ENCODE peak calls at places on chromosomes 11 and 22, in six cellular contexts. C is pancreas, F is stomach, M is neural progenitor cell, B is uterus, Y is cardiac muscle cell. K is an unnamed sample.

GRCh38 chr22:39973656-39974055 is 13.5 kb downstream of the TMA7B start:
- DNase-seq in C (no peak), F (no peak), M (no peak), B (no peak), Y (no peak), K (no peak)

GRCh38 chr11:87878373-87878779 is 296.9 kb downstream of the RAB38 start:
- DNase-seq in C (no peak), F (no peak), M (peak; percentile 50), B (peak; percentile 20), Y (peak; percentile 36), K (no peak)

GRCh38 chr22:49565516-49565855 is 262.2 kb downstream of the BRD1 start:
- DNase-seq in C (no peak), F (no peak), M (no peak), B (no peak), Y (no peak), K (no peak)

GRCh38 chr11:113505541-113506375 is 30.6 kb upstream of the DRD2 start:
- DNase-seq in C (no peak), F (no peak), M (peak; percentile 33), B (no peak), Y (no peak), K (no peak)

GRCh38 chr11:45318516-45318915 is 32.4 kb upstream of the SYT13 start:
- DNase-seq in C (no peak), F (no peak), M (no peak), B (no peak), Y (no peak), K (no peak)

GRCh38 chr11:119567667-119568582 is 145.0 kb upstream of the THY1 start:
- DNase-seq in C (no peak), F (no peak), M (no peak), B (peak; percentile 38), Y (peak; percentile 57), K (no peak)

GRCh38 chr11:14643697-14644395 is at the start of gene PDE3B:
- DNase-seq in C (peak; percentile 93), F (peak; percentile 84), M (peak; percentile 92), B (peak; percentile 27), Y (peak; percentile 91), K (peak; percentile 90)

GRCh38 chr11:32103941-32104340 is 13.1 kb downstream of the RCN1 start:
- DNase-seq in C (no peak), F (no peak), M (no peak), B (no peak), Y (no peak), K (no peak)

GRCh38 chr11:83006877-83007330 is 64.8 kb downstream of the RAB30 start:
- DNase-seq in C (no peak), F (no peak), M (no peak), B (no peak), Y (no peak), K (no peak)

GRCh38 chr11:370087-370941 is 1.0 kb downstream of the B4GALNT4 start:
- DNase-seq in C (peak; percentile 67), F (no peak), M (peak; percentile 82), B (no peak), Y (peak; percentile 39), K (no peak)

GRCh38 chr11:74037309-74037708 is 28.4 kb upstream of the UCP3 start:
- DNase-seq in C (no peak), F (no peak), M (no peak), B (no peak), Y (no peak), K (no peak)

GRCh38 chr11:69644962-69645675 is 4.2 kb downstream of the CCND1 start:
- DNase-seq in C (peak; percentile 63), F (no peak), M (no peak), B (no peak), Y (no peak), K (no peak)
- H3K27ac ChIP-seq in C (peak overlapping the region; percentile 16), F (no peak overlapping the region), M (no peak overlapping the region), B (no peak overlapping the region), Y (no peak overlapping the region), K (peak overlapping the region; percentile 89)

GRCh38 chr11:69014084-69014935 is 1.3 kb upstream of the MRGPRF start:
- DNase-seq in C (no peak), F (peak; percentile 44), M (peak; percentile 33), B (peak; percentile 91), Y (peak; percentile 50), K (peak; percentile 65)

GRCh38 chr11:69011624-69012091 is 1.4 kb downstream of the MRGPRF start:
- DNase-seq in C (peak; percentile 44), F (no peak), M (no peak), B (no peak), Y (no peak), K (no peak)

GRCh38 chr11:69014936-69015549 is 2.0 kb upstream of the MRGPRF start:
- DNase-seq in C (no peak), F (no peak), M (no peak), B (no peak), Y (no peak), K (no peak)

GRCh38 chr11:69012092-69013008 is 696 bp downstream of the MRGPRF start:
- DNase-seq in C (peak; percentile 58), F (no peak), M (peak; percentile 31), B (peak; percentile 52), Y (no peak), K (no peak)

DNA sequence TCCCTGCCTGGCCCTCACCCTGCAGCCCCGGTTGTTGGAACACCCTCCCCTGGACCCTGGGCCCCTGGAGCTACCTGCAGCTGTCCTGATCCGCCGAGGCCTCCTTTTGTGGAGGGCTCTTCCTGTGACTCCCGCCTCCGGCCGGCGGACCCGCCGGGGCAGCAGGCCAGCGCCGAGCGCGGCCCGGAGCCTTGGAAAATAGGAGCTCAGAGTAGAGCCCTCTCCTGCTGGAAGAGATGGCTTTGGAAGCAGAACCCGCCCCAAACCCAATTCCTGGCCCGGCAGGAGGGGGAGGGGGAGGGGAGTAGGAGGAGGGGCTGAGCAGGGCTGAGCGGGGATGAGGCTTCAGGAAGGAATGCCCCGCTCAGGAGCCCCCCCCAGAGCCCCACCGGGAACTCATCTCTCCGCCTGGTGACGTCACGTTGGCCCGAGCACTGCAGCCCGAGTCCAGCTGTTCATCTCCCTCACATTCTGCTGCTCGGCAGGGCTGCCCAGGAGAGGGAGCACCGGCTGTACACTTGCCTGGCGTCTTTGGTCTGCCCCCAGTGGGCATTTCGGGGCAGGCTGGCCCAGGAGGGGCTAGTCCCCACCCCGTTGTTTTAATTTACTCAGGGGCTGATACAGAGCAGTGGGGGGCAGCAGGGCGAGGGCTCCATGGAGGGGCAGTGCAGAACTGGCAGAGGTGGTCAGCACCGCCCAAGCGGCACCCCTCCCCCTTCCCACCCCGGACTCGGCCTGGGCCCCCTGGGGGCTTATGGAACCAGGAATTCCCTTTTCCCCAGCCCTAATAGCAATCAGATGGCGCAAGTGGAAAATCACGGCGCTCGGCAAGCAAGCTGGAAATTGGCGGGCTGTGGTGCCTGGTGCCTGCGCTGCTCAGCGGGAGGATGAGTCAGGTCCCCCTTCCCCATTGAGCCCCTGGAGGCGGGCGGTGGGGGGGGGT is at the start of gene MRGPRF:
- DNase-seq in C (peak; percentile 65), F (peak; percentile 67), M (peak; percentile 70), B (peak; percentile 99), Y (no peak), K (peak; percentile 87)
- TF ChIP-seq CTCF in C (no peak), F (peak; percentile 28), M (peak; percentile 53), B (peak; percentile 70), Y (peak; percentile 51), K (peak; percentile 33)

GRCh38 chr11:109894242-109894641 is 198.9 kb upstream of the ZC3H12C start:
- DNase-seq in C (no peak), F (no peak), M (no peak), B (no peak), Y (no peak), K (no peak)
- H3K4me3 ChIP-seq in C (no peak overlapping the region), F (no peak overlapping the region), M (no peak overlapping the region), B (no peak overlapping the region), Y (no peak overlapping the region), K (no peak overlapping the region)

GRCh38 chr22:33568934-33569496 is 351.3 kb downstream of the LARGE1 start:
- DNase-seq in C (no peak), F (no peak), M (no peak), B (no peak), Y (peak; percentile 9), K (no peak)
- H3K27ac ChIP-seq in C (no peak overlapping the region), F (no peak overlapping the region), M (no peak overlapping the region), B (no peak overlapping the region), Y (no peak overlapping the region), K (no peak overlapping the region)

GRCh38 chr11:37689951-37690350 is 1091.9 kb upstream of the RAG2 start:
- DNase-seq in C (no peak), F (no peak), M (no peak), B (no peak), Y (no peak), K (no peak)

GRCh38 chr11:37699644-37700043 is 1101.6 kb upstream of the RAG2 start:
- DNase-seq in C (no peak), F (no peak), M (no peak), B (no peak), Y (no peak), K (no peak)

GRCh38 chr11:37695283-37695682 is 1097.2 kb upstream of the RAG2 start:
- DNase-seq in C (no peak), F (no peak), M (no peak), B (no peak), Y (no peak), K (no peak)
- TF ChIP-seq CTCF in C (no peak), F (no peak), M (no peak), B (no peak), Y (no peak), K (no peak)

K was measured in transverse colon.